ENCODE peak calls at places on chromosomes 3 and 15, in five cellular contexts. One of them, this sample, is unnamed.

GRCh38 chr3:172673210-172673679 is 37.6 kb downstream of the NCEH1 start:
- DNase-seq in H7: peak
- DNase-seq in HCEC 1CT: peak
- DNase-seq in AG08396: peak
- DNase-seq in upper lobe of right lung: peak
- DNase-seq in this sample: peak

GRCh38 chr3:107143206-107143605 is 234.0 kb upstream of the CCDC54 start:
- DNase-seq in HCEC 1CT: no peak
- DNase-seq in H7: no peak
- DNase-seq in upper lobe of right lung: no peak
- DNase-seq in AG08396: no peak
- DNase-seq in this sample: no peak

GRCh38 chr3:179450321-179450720 is 949 bp downstream of the GNB4 start:
- DNase-seq in AG08396: no peak
- DNase-seq in H7: no peak
- DNase-seq in HCEC 1CT: peak
- DNase-seq in upper lobe of right lung: no peak
- DNase-seq in this sample: no peak

GRCh38 chr3:184687363-184688049 is 24.4 kb downstream of the MAGEF1 start:
- DNase-seq in HCEC 1CT: no peak
- DNase-seq in H7: peak
- DNase-seq in AG08396: no peak
- DNase-seq in upper lobe of right lung: no peak
- DNase-seq in this sample: no peak

GRCh38 chr15:69044899-69045298 is 30.4 kb downstream of the NOX5 start:
- DNase-seq in AG08396: no peak
- DNase-seq in HCEC 1CT: peak
- DNase-seq in upper lobe of right lung: no peak
- DNase-seq in H7: no peak
- DNase-seq in this sample: peak

GRCh38 chr3:32310336-32310735 is 71.9 kb downstream of the CMTM8 start:
- DNase-seq in upper lobe of right lung: no peak
- DNase-seq in H7: no peak
- DNase-seq in HCEC 1CT: no peak
- DNase-seq in AG08396: no peak
- DNase-seq in this sample: no peak

GRCh38 chr3:99410789-99411311 is 227.5 kb upstream of the COL8A1 start:
- DNase-seq in upper lobe of right lung: no peak
- DNase-seq in HCEC 1CT: peak
- DNase-seq in AG08396: peak
- DNase-seq in H7: no peak
- DNase-seq in this sample: peak

GRCh38 chr3:104460477-104461406 is 906.0 kb upstream of the ALCAM start:
- DNase-seq in HCEC 1CT: peak
- DNase-seq in AG08396: peak
- DNase-seq in H7: peak
- DNase-seq in upper lobe of right lung: no peak
- DNase-seq in this sample: peak

GRCh38 chr3:192892981-192893827 is 24.5 kb downstream of the MB21D2 start:
- DNase-seq in upper lobe of right lung: peak
- DNase-seq in AG08396: peak
- DNase-seq in HCEC 1CT: peak
- DNase-seq in H7: peak
- DNase-seq in this sample: no peak

GRCh38 chr15:33780011-33780768 is 188.1 kb upstream of the CHRM5 start:
- DNase-seq in H7: no peak
- DNase-seq in upper lobe of right lung: no peak
- DNase-seq in HCEC 1CT: no peak
- DNase-seq in AG08396: no peak
- DNase-seq in this sample: no peak

GRCh38 chr15:68256675-68257450 is 20.7 kb upstream of the FEM1B start:
- DNase-seq in upper lobe of right lung: peak
- DNase-seq in HCEC 1CT: peak
- DNase-seq in AG08396: peak
- DNase-seq in H7: peak
- DNase-seq in this sample: peak

GRCh38 chr3:126891141-126891540 is 91.8 kb upstream of the PLXNA1 start:
- DNase-seq in AG08396: no peak
- DNase-seq in H7: no peak
- DNase-seq in upper lobe of right lung: no peak
- DNase-seq in HCEC 1CT: no peak
- DNase-seq in this sample: no peak

GRCh38 chr3:72177075-72178050 is 392.4 kb upstream of the PROK2 start:
- DNase-seq in H7: peak
- DNase-seq in HCEC 1CT: peak
- DNase-seq in upper lobe of right lung: peak
- DNase-seq in AG08396: peak
- DNase-seq in this sample: peak